ENCODE peak calls at places on chromosomes 6 and 20, in ten cellular contexts. J, P, F, E, Z, W, Y, S, U and V are unnamed samples.

GRCh38 chr6:105831321-105831720 is 254.8 kb upstream of the PRDM1 start:
- DNase-seq in U (no peak), F (no peak), P (no peak), Z (no peak), J (no peak), E (no peak), S (no peak), Y (no peak), W (peak; percentile 43), V (no peak)

GRCh38 chr20:33862709-33863403 is 51.7 kb downstream of the CHMP4B start:
- DNase-seq in F (peak; percentile 79), Z (no peak), U (peak; percentile 46), Y (peak; percentile 76), P (peak; percentile 90), W (peak; percentile 51), J (no peak), E (peak; percentile 55), S (peak; percentile 83), V (peak; percentile 65)

GRCh38 chr6:158438201-158438600 is 121.7 kb upstream of the TMEM181 start:
- DNase-seq in E (no peak), P (no peak), F (no peak), U (no peak), Z (no peak), Y (no peak), W (no peak), S (no peak), J (no peak), V (no peak)

GRCh38 chr20:19828233-19828632 is 70.2 kb downstream of the RIN2 start:
- DNase-seq in E (peak; percentile 64), J (peak; percentile 33), Y (peak; percentile 30), F (no peak), S (no peak), P (no peak), Z (peak; percentile 68), U (no peak), W (peak; percentile 65), V (peak; percentile 70)

GRCh38 chr6:136846046-136846445 is 23.7 kb downstream of the PEX7 start:
- DNase-seq in Y (peak; percentile 57), F (peak; percentile 19), W (peak; percentile 76), Z (no peak), P (peak; percentile 46), S (peak; percentile 51), J (peak; percentile 47), E (peak; percentile 24), U (no peak), V (peak; percentile 55)

GRCh38 chr6:145705561-145705960 is 29.8 kb downstream of the EPM2A start:
- DNase-seq in Z (no peak), W (peak; percentile 78), Y (no peak), P (no peak), J (no peak), U (no peak), F (no peak), E (no peak), S (no peak), V (peak; percentile 83)

GRCh38 chr20:64104667-64105451 is 2.5 kb downstream of the NPBWR2 start:
- DNase-seq in J (no peak), U (no peak), P (no peak), S (no peak), Y (no peak), E (no peak), F (no peak), W (no peak), Z (no peak), V (no peak)

GRCh38 chr6:56311086-56311485 is 63.7 kb upstream of the COL21A1 start:
- DNase-seq in Z (no peak), S (no peak), P (no peak), Y (no peak), W (no peak), F (no peak), U (no peak), E (no peak), J (no peak), V (peak; percentile 31)

GRCh38 chr20:36925234-36925633 is 26.3 kb downstream of the SAMHD1 start:
- DNase-seq in Z (no peak), Y (no peak), S (no peak), E (no peak), J (no peak), P (no peak), F (no peak), W (no peak), U (no peak), V (no peak)

GRCh38 chr6:41449399-41450245 is 96.6 kb upstream of the FOXP4 start:
- DNase-seq in Y (peak; percentile 86), F (no peak), U (no peak), E (no peak), P (no peak), W (no peak), J (no peak), Z (no peak), S (no peak), V (no peak)

DNA sequence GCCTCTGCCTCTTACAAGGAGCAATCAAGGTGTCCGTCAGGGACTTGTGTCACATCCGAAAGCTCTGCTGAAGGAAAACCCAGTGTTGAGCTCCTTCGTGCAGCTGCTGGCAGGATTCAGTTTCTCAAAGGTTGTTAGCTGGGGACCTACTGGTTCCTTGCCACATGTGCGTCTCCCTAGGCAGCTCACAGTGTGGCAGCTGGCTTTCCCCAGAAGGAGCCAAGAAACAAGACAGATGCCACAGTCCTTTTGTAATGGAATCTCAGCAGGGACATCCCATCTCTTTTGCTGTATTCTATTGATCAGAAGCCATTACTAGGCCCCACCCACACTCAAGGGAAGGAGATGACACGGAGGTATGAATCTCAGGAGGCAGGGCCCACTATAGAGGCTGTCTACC is 488.8 kb downstream of the CD83 start:
- DNase-seq in J (no peak), U (no peak), S (no peak), Y (no peak), E (no peak), Z (no peak), F (no peak), W (no peak), P (no peak), V (no peak)
- TF ChIP-seq MAX in J (no peak), U (no peak), S (no peak), Y (no peak), E (no peak), Z (no peak), F (no peak), W (no peak), P (no peak), V (no peak)

DNA sequence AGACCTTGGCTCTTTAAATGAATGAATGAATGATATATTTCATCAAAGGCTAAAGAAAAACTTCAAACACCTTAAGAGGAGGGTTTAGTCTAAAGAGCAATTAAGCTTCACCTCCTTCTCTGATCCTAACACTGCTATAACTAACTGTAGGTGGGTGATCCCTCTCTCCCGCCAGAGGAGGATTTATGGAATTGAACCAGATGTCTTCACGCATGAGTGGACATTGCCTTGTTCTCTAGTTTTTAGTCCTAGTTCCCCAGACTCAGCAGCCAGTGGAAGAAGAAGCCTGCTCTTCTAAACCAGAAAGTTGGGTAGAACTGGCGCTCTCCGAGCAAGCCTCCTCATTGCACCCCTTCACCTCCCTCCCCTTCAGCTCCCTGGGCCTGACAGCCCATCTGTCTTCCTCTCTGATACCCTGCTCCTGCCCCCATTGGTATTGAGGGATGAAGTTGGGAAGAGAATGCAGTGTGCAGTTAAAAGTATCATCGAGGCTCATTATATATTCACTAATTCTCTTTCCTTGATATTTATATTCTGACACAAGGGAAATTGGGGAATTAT is 142.7 kb downstream of the ARID1B start:
- DNase-seq in S (no peak), Y (no peak), Z (no peak), W (no peak), J (no peak), E (no peak), U (no peak), P (no peak), F (no peak), V (no peak)
- TF ChIP-seq MAX in S (no peak), Y (no peak), Z (no peak), W (no peak), J (no peak), E (no peak), U (no peak), P (no peak), F (no peak), V (no peak)

DNA sequence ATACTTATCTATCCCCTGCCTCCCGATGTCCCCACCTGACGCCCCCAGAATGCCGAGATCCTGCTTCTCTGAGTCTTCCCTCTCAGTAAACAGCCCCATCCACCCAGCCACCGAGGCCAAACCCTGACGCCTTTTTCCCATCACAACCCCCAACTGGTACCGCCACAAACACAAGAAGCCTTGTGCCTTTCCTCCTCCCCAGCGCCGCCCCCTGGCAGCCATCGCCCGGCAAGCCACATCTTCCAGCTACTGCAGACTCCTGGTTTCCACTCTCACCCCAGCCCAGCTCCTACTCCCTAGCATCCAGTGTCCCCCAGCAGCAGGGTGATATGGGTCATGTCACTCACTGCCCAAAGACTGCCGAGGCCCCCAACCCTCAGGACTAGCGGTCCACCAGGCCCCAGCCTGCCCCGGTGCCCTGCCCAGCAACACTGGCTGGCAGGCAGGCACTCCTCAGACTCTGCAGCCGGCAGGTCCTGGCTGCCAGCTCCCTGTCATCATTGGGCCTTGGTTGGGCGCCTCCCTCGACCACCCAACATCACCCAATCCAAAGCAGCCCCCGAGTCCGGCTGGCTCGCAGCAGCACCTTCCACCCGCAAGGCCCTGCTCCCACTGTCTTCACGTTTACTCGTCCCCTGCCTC is 11.2 kb downstream of the TCFL5 start:
- DNase-seq in Y (no peak), U (no peak), J (no peak), E (no peak), F (peak; percentile 44), W (no peak), S (no peak), Z (no peak), P (no peak), V (no peak)
- TF ChIP-seq MAX in Y (no peak), U (no peak), J (no peak), E (no peak), F (no peak), W (no peak), S (no peak), Z (no peak), P (no peak), V (no peak)

DNA sequence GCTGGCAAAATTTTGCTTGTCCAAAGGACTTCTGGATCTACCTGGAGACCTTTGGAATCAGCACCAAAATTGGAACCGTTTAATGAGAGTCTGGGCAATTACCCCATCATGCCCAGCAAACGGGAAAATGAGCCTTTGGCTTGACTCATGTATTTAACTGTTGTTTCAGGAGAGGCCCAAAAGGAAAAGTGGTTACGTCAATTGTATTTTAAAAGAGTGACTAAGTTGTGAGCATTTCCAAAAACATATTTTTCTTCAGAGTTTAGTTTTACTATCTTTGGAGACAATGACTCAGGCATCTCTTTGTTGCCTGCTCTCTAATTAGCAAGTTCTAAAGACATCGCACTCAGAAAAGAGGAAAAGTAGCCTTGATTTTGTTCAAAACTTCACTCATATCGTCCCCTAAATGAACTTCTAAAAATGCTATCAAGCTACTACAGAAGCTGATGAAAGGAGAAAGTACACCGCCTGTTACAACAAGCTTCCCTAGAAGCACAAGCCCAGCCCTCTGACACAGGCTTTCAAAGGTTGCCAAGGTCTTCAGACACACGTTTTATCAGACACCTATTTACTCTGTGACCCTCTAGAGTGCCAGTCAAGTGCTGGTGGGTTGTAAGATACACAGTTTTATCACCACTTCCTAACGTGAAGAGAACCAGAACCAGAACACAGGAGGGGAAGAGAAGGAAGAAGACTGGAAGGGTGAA is 146.2 kb downstream of the TBX18 start:
- DNase-seq in Z (no peak), S (no peak), W (no peak), P (no peak), Y (no peak), U (no peak), F (no peak), J (no peak), E (no peak), V (peak; percentile 96)
- TF ChIP-seq MAX in Z (no peak), S (no peak), W (no peak), P (peak; percentile 53), Y (no peak), U (no peak), F (no peak), J (no peak), E (no peak), V (no peak)